ENCODE peak calls at places on chromosomes 5 and 9, in eight cellular contexts. L, F, H, S, Y, I, B and C are unnamed samples.

GRCh38 chr5:15425802-15426201 is 74.2 kb upstream of the FBXL7 start:
- DNase-seq in L (no peak), F (no peak), H (no peak), S (no peak), Y (no peak), I (no peak), B (no peak), C (peak; percentile 9)

GRCh38 chr9:92180669-92181181 is 65.5 kb upstream of the SPTLC1 start:
- DNase-seq in L (no peak), F (peak; percentile 88), H (peak; percentile 88), S (no peak), Y (no peak), I (peak; percentile 72), B (no peak), C (peak; percentile 76)

GRCh38 chr5:14351845-14352712 is 208.9 kb downstream of the TRIO start:
- DNase-seq in L (peak; percentile 78), F (peak; percentile 53), H (peak; percentile 74), S (peak; percentile 48), Y (no peak), I (peak; percentile 88), B (peak; percentile 45), C (no peak)

GRCh38 chr5:151239237-151239861 is 13.6 kb upstream of the GM2A start:
- DNase-seq in L (peak; percentile 61), F (peak; percentile 62), H (peak; percentile 70), S (peak; percentile 57), Y (peak; percentile 89), I (peak; percentile 76), B (no peak), C (no peak)

GRCh38 chr5:25963251-25964008 is 1075.0 kb downstream of the CDH9 start:
- DNase-seq in L (no peak), F (no peak), H (no peak), S (no peak), Y (peak; percentile 67), I (peak; percentile 24), B (no peak), C (no peak)

GRCh38 chr9:96187108-96187695 is 114.8 kb downstream of the HSD17B3 start:
- DNase-seq in L (peak; percentile 28), F (no peak), H (no peak), S (no peak), Y (no peak), I (peak; percentile 33), B (no peak), C (no peak)

GRCh38 chr9:109806506-109807115 is 26.6 kb downstream of the PALM2AKAP2 start:
- DNase-seq in L (no peak), F (peak; percentile 44), H (peak; percentile 35), S (no peak), Y (no peak), I (no peak), B (no peak), C (no peak)

GRCh38 chr5:7467179-7467578 is 71.2 kb downstream of the ADCY2 start:
- DNase-seq in L (no peak), F (no peak), H (no peak), S (no peak), Y (no peak), I (no peak), B (no peak), C (no peak)

GRCh38 chr5:106121972-106122605 is 1548.6 kb downstream of the EFNA5 start:
- DNase-seq in L (peak; percentile 22), F (no peak), H (no peak), S (no peak), Y (no peak), I (no peak), B (no peak), C (no peak)

GRCh38 chr5:38234737-38235136 is 23.6 kb upstream of the EGFLAM start:
- DNase-seq in L (no peak), F (no peak), H (no peak), S (no peak), Y (no peak), I (no peak), B (no peak), C (no peak)

GRCh38 chr9:134344821-134345310 is 18.6 kb downstream of the RXRA start:
- DNase-seq in L (no peak), F (no peak), H (no peak), S (no peak), Y (no peak), I (peak; percentile 43), B (no peak), C (no peak)

GRCh38 chr5:140018096-140018481 is 25.0 kb downstream of the NRG2 start:
- DNase-seq in L (no peak), F (no peak), H (no peak), S (no peak), Y (no peak), I (no peak), B (no peak), C (no peak)

GRCh38 chr9:21696411-21696865 is 106.0 kb upstream of the MTAP start:
- DNase-seq in L (peak; percentile 23), F (no peak), H (no peak), S (no peak), Y (no peak), I (no peak), B (no peak), C (no peak)

GRCh38 chr5:173780356-173781234 is 107.6 kb upstream of the CPEB4 start:
- DNase-seq in L (no peak), F (no peak), H (no peak), S (no peak), Y (no peak), I (no peak), B (no peak), C (no peak)

GRCh38 chr5:143177263-143177994 is 226.1 kb downstream of the NR3C1 start:
- DNase-seq in L (no peak), F (peak; percentile 69), H (peak; percentile 96), S (no peak), Y (no peak), I (peak; percentile 23), B (no peak), C (peak; percentile 97)

GRCh38 chr5:69231851-69232250 is 2.8 kb upstream of the CDK7 start:
- DNase-seq in L (no peak), F (no peak), H (no peak), S (no peak), Y (no peak), I (peak; percentile 31), B (no peak), C (no peak)

GRCh38 chr5:179307931-179308471 is 37.3 kb downstream of the ADAMTS2 start:
- DNase-seq in L (no peak), F (no peak), H (no peak), S (no peak), Y (peak; percentile 40), I (no peak), B (no peak), C (no peak)

GRCh38 chr5:179023528-179024189 is at the start of gene ZNF879:
- DNase-seq in L (peak; percentile 97), F (peak; percentile 94), H (peak; percentile 95), S (peak; percentile 93), Y (peak; percentile 95), I (peak; percentile 95), B (peak; percentile 90), C (peak; percentile 80)

GRCh38 chr5:12003680-12004079 is 99.4 kb upstream of the CTNND2 start:
- DNase-seq in L (no peak), F (no peak), H (no peak), S (no peak), Y (no peak), I (no peak), B (no peak), C (no peak)

GRCh38 chr9:28774433-28775029 is 1201.2 kb upstream of the C9orf72 start:
- DNase-seq in L (peak; percentile 32), F (no peak), H (no peak), S (no peak), Y (no peak), I (peak; percentile 30), B (no peak), C (no peak)

GRCh38 chr9:8486095-8486494 is 686.5 kb upstream of the DMAC1 start:
- DNase-seq in L (peak; percentile 72), F (no peak), H (no peak), S (no peak), Y (no peak), I (peak; percentile 28), B (no peak), C (no peak)

GRCh38 chr9:134885647-134886412 is 5.2 kb downstream of the FCN2 start:
- DNase-seq in L (no peak), F (no peak), H (no peak), S (no peak), Y (no peak), I (no peak), B (no peak), C (no peak)

GRCh38 chr5:126680215-126680817 is 79.6 kb downstream of the PHAX start:
- DNase-seq in L (peak; percentile 45), F (peak; percentile 65), H (peak; percentile 93), S (no peak), Y (no peak), I (no peak), B (no peak), C (peak; percentile 11)

GRCh38 chr9:36031774-36032565 is 4.7 kb upstream of the RECK start:
- DNase-seq in L (no peak), F (no peak), H (no peak), S (no peak), Y (no peak), I (no peak), B (no peak), C (no peak)

GRCh38 chr5:82422751-82423181 is 144.6 kb upstream of the RPS23 start:
- DNase-seq in L (no peak), F (no peak), H (no peak), S (no peak), Y (peak; percentile 81), I (no peak), B (no peak), C (no peak)

GRCh38 chr5:8730194-8730593 is 815.7 kb downstream of the SEMA5A start:
- DNase-seq in L (no peak), F (peak; percentile 73), H (peak; percentile 74), S (no peak), Y (no peak), I (no peak), B (no peak), C (peak; percentile 79)

GRCh38 chr9:21945606-21946005 is 48.6 kb downstream of the CDKN2A start:
- DNase-seq in L (no peak), F (no peak), H (no peak), S (no peak), Y (no peak), I (no peak), B (no peak), C (no peak)